ENCODE peak calls at places on chromosome 13, in eight cellular contexts. R is left colon; K is prostate gland; Q is stimulated activated CD8-positive, alpha-beta memory T cell treated with anti-CD3 and anti-CD28 coated beads, Interleukin-4, amount 100 ng/mL, for 24 hours; T is stimulated activated CD4-positive, alpha-beta T cell treated with anti-CD3 and anti-CD28 coated beads, Interleukin-15, amount 100 ng/mL, for 48 hours; E is fibroblast of mammary gland; X is AG20443; G is fibroblast of pulmonary artery. Y is an unnamed sample.

GRCh38 chr13:30033681-30034447 is 183.4 kb upstream of the UBL3 start:
- DNase-seq in R (no peak), K (no peak), Q (no peak), T (no peak), E (peak), X (peak), G (peak), Y (no peak)

GRCh38 chr13:40801255-40802217 is 12.1 kb downstream of the SLC25A15 start:
- DNase-seq in R (no peak), K (peak), Q (no peak), T (no peak), E (no peak), X (no peak), G (no peak), Y (no peak)

GRCh38 chr13:41496420-41497234 is 39.3 kb downstream of the RGCC start:
- DNase-seq in R (no peak), K (no peak), Q (no peak), T (no peak), E (peak), X (peak), G (peak), Y (no peak)

GRCh38 chr13:50467156-50467814 is 376.2 kb downstream of the DLEU7 start:
- DNase-seq in R (no peak), K (no peak), Q (no peak), T (no peak), E (peak), X (no peak), G (no peak), Y (no peak)

GRCh38 chr13:53112522-53112921 is 83.9 kb downstream of the OLFM4 start:
- DNase-seq in R (no peak), K (no peak), Q (no peak), T (no peak), E (no peak), X (no peak), G (no peak), Y (no peak)

GRCh38 chr13:39506559-39507390 is 96.2 kb downstream of the LHFPL6 start:
- DNase-seq in R (no peak), K (peak), Q (no peak), T (no peak), E (no peak), X (no peak), G (no peak), Y (no peak)

GRCh38 chr13:41327994-41328778 is 17.1 kb downstream of the NAA16 start:
- DNase-seq in R (no peak), K (no peak), Q (no peak), T (no peak), E (no peak), X (no peak), G (no peak), Y (no peak)

GRCh38 chr13:62779146-62779545 is 1363.5 kb upstream of the PCDH20 start:
- DNase-seq in R (no peak), K (no peak), Q (no peak), T (no peak), E (no peak), X (no peak), G (no peak), Y (no peak)

GRCh38 chr13:95588721-95589120 is 36.2 kb downstream of the CLDN10 start:
- DNase-seq in R (no peak), K (no peak), Q (no peak), T (no peak), E (peak), X (no peak), G (peak), Y (no peak)

GRCh38 chr13:95553271-95553588 is 710 bp downstream of the CLDN10 start:
- DNase-seq in R (no peak), K (no peak), Q (no peak), T (no peak), E (no peak), X (no peak), G (no peak), Y (no peak)

GRCh38 chr13:106003651-106004050 is 531.8 kb downstream of the EFNB2 start:
- DNase-seq in R (no peak), K (no peak), Q (no peak), T (no peak), E (no peak), X (no peak), G (no peak), Y (no peak)

GRCh38 chr13:26019881-26020535 is 31.8 kb downstream of the SHISA2 start:
- DNase-seq in R (no peak), K (no peak), Q (no peak), T (no peak), E (peak), X (peak), G (peak), Y (no peak)

GRCh38 chr13:99590519-99591011 is 89.3 kb downstream of the TM9SF2 start:
- DNase-seq in R (no peak), K (no peak), Q (no peak), T (no peak), E (peak), X (peak), G (peak), Y (no peak)

GRCh38 chr13:75670496-75670895 is 34.4 kb downstream of the LMO7 start:
- DNase-seq in R (no peak), K (no peak), Q (no peak), T (no peak), E (peak), X (no peak), G (no peak), Y (no peak)

GRCh38 chr13:43156916-43157315 is 133.5 kb downstream of the DNAJC15 start:
- DNase-seq in R (no peak), K (no peak), Q (no peak), T (no peak), E (no peak), X (no peak), G (no peak), Y (no peak)

GRCh38 chr13:102401305-102401704 is 543 bp downstream of the FGF14 start:
- DNase-seq in R (no peak), K (no peak), Q (no peak), T (no peak), E (peak), X (no peak), G (no peak), Y (no peak)

GRCh38 chr13:98221234-98221633 is 44.2 kb upstream of the RNF113B start:
- DNase-seq in R (no peak), K (no peak), Q (no peak), T (no peak), E (peak), X (no peak), G (no peak), Y (no peak)

GRCh38 chr13:112105244-112105681 is 38.3 kb downstream of the SOX1 start:
- DNase-seq in R (no peak), K (no peak), Q (no peak), T (no peak), E (no peak), X (no peak), G (no peak), Y (no peak)

GRCh38 chr13:44052843-44053607 is 173.3 kb downstream of the LACC1 start:
- DNase-seq in R (no peak), K (no peak), Q (no peak), T (no peak), E (peak), X (peak), G (peak), Y (no peak)

GRCh38 chr13:65914707-65915106 is 1315.4 kb downstream of the PCDH9 start:
- DNase-seq in R (no peak), K (no peak), Q (no peak), T (no peak), E (peak), X (no peak), G (peak), Y (no peak)

GRCh38 chr13:113947321-113948033 is 26.4 kb downstream of the C13orf46 start:
- DNase-seq in R (peak), K (peak), Q (no peak), T (no peak), E (peak), X (peak), G (peak), Y (no peak)

Y was measured in GM12878.